ENCODE peak calls at places on chromosome 14, in four cellular contexts. E is GM12878, X is K562, A is HEK293T. S is an unnamed sample.

GRCh38 chr14:93430889-93431670 is at the start of gene UNC79:
- DNase-seq in E (no peak), X (peak; percentile 11), A (peak; percentile 42), S (no peak)

GRCh38 chr14:89660183-89660582 is 243.2 kb upstream of the FOXN3 start:
- DNase-seq in E (no peak), X (no peak), A (no peak), S (no peak)

GRCh38 chr14:102659797-102660196 is 67.3 kb downstream of the RCOR1 start:
- DNase-seq in E (no peak), X (no peak), A (no peak), S (no peak)

GRCh38 chr14:24237463-24237955 is 4.8 kb downstream of the GMPR2 start:
- DNase-seq in E (no peak), X (no peak), A (no peak), S (no peak)

GRCh38 chr14:50882932-50883826 is 11.3 kb downstream of the ABHD12B start:
- DNase-seq in E (no peak), X (no peak), A (no peak), S (no peak)

GRCh38 chr14:53002576-53002975 is 51.7 kb upstream of the FERMT2 start:
- DNase-seq in E (no peak), X (peak; percentile 44), A (no peak), S (peak; percentile 13)

GRCh38 chr14:25150934-25151790 is 101.2 kb upstream of the STXBP6 start:
- DNase-seq in E (peak; percentile 1), X (peak; percentile 18), A (peak; percentile 40), S (peak; percentile 72)

GRCh38 chr14:89370781-89371180 is 46.3 kb downstream of the FOXN3 start:
- DNase-seq in E (no peak), X (no peak), A (no peak), S (peak; percentile 30)

GRCh38 chr14:62694075-62694474 is 351.2 kb downstream of the KCNH5 start:
- DNase-seq in E (no peak), X (no peak), A (no peak), S (no peak)

GRCh38 chr14:95200404-95200803 is 43.1 kb upstream of the DICER1 start:
- DNase-seq in E (no peak), X (no peak), A (no peak), S (no peak)

GRCh38 chr14:68148276-68148675 is 328.7 kb downstream of the RAD51B start:
- DNase-seq in E (no peak), X (no peak), A (no peak), S (no peak)

GRCh38 chr14:29217813-29218450 is 451.3 kb downstream of the FOXG1 start:
- DNase-seq in E (no peak), X (no peak), A (no peak), S (peak; percentile 12)

GRCh38 chr14:70816525-70816924 is 7.2 kb upstream of the MAP3K9 start:
- DNase-seq in E (no peak), X (no peak), A (no peak), S (no peak)

GRCh38 chr14:68390731-68391130 is 402.1 kb downstream of the ZFP36L1 start:
- DNase-seq in E (no peak), X (no peak), A (no peak), S (no peak)

GRCh38 chr14:101823081-101823480 is 61.6 kb downstream of the PPP2R5C start:
- DNase-seq in E (no peak), X (no peak), A (no peak), S (no peak)

GRCh38 chr14:22871200-22871961 is at the start of gene LRP10:
- DNase-seq in E (peak; percentile 78), X (peak; percentile 94), A (peak; percentile 84), S (peak; percentile 95)
- TF ChIP-seq FOXK2 in E (peak; percentile 60), X (peak; percentile 22), A (no peak), S (peak; percentile 35)

GRCh38 chr14:59509101-59509500 is 24.8 kb downstream of the JKAMP start:
- DNase-seq in E (no peak), X (no peak), A (no peak), S (no peak)

GRCh38 chr14:59507752-59508103 is 23.4 kb downstream of the JKAMP start:
- DNase-seq in E (no peak), X (no peak), A (no peak), S (no peak)

GRCh38 chr14:59510001-59510400 is 25.7 kb downstream of the JKAMP start:
- DNase-seq in E (no peak), X (no peak), A (no peak), S (no peak)

GRCh38 chr14:59510957-59511356 is 26.6 kb downstream of the JKAMP start:
- DNase-seq in E (no peak), X (no peak), A (no peak), S (no peak)

GRCh38 chr14:59507063-59507751 is 22.9 kb downstream of the JKAMP start:
- DNase-seq in E (no peak), X (peak; percentile 61), A (peak; percentile 74), S (peak; percentile 62)
- TF ChIP-seq FOXK2 in E (no peak), X (no peak), A (no peak), S (no peak)

GRCh38 chr14:76765461-76765931 is 4.2 kb downstream of the VASH1 start:
- DNase-seq in E (no peak), X (no peak), A (no peak), S (no peak)

GRCh38 chr14:76761849-76762616 is 765 bp downstream of the VASH1 start:
- DNase-seq in E (no peak), X (no peak), A (no peak), S (no peak)

GRCh38 chr14:76762617-76763361 is 1.5 kb downstream of the VASH1 start:
- DNase-seq in E (no peak), X (no peak), A (no peak), S (no peak)

GRCh38 chr14:76761198-76761848 is at the start of gene VASH1:
- DNase-seq in E (no peak), X (peak; percentile 55), A (peak; percentile 85), S (no peak)

GRCh38 chr14:76763362-76764041 is 2.2 kb downstream of the VASH1 start:
- DNase-seq in E (no peak), X (no peak), A (no peak), S (no peak)
- TF ChIP-seq FOXK2 in E (no peak), X (no peak), A (no peak), S (no peak)

GRCh38 chr14:104393199-104393897 is 186.2 kb upstream of the C14orf180 start:
- DNase-seq in E (no peak), X (no peak), A (no peak), S (no peak)
- TF ChIP-seq FOXK2 in E (no peak), X (no peak), A (no peak), S (no peak)

DNA sequence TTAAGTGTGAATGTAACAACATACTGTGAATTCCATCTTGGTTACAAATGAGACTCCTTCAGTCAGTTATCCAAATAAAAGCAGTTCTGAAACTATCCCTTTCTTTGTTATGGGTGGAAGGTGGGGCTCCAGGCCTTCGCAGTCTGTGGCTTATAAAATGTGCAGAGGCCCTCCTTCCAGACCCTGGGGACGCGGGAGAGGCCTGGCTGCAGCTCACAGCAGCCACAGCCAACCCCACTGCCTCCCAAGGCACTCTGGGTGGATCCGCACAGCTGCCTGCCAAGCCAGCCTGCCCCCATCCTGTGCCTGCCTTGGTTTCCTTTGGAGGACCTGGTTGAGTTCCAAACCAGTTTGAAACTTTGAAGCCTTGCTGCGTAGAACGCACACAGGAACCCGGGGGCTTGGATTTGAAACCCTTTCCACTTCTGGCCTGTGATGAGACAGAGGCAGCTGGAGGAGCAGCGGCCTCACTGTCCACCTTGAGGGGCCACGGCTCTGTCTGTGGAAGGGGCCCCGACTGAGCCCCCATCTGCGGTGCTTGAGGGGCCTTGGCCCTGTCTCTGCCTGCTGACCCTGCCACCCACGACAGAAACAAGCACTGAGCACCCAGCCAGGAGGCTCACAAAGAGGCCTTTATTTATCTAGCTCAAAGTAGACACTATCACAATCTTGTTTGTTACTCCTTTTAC is 30.4 kb downstream of the CCNK start:
- DNase-seq in E (no peak), X (no peak), A (no peak), S (no peak)
- TF ChIP-seq FOXK2 in E (no peak), X (no peak), A (no peak), S (no peak)

GRCh38 chr14:38210587-38211257 is 3.0 kb downstream of the SSTR1 start:
- DNase-seq in E (no peak), X (no peak), A (no peak), S (no peak)
- TF ChIP-seq FOXK2 in E (no peak), X (no peak), A (no peak), S (no peak)

GRCh38 chr14:39857656-39858055 is 425.4 kb upstream of the FBXO33 start:
- DNase-seq in E (no peak), X (no peak), A (no peak), S (no peak)

GRCh38 chr14:39859314-39859713 is 427.1 kb upstream of the FBXO33 start:
- DNase-seq in E (no peak), X (no peak), A (no peak), S (no peak)

DNA sequence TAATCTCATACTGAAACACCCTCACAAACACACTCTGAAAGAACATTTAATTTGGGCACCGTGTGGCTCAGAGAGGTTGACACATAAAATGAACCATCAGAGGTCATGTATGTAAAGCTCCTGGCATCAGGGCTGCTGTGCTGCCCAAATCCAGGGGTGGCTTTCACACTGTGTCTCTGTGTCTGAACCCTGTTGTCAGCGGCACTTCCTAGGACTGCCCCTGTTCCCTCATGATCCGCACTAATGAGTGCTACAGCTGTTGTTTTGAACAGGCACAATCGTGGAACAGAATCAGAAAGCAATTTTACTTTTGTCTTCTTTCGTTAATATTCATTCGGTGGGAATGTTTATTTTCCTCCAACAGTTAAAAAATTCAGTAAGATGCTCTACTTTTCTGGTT is 428.6 kb upstream of the FBXO33 start:
- DNase-seq in E (no peak), X (no peak), A (no peak), S (no peak)
- TF ChIP-seq FOXK2 in E (no peak), X (no peak), A (no peak), S (no peak)

GRCh38 chr14:65320661-65321308 is 91.7 kb upstream of the FUT8 start:
- DNase-seq in E (no peak), X (no peak), A (no peak), S (no peak)

GRCh38 chr14:65318636-65319506 is 93.7 kb upstream of the FUT8 start:
- DNase-seq in E (peak; percentile 80), X (no peak), A (no peak), S (no peak)

GRCh38 chr14:65321370-65321875 is 91.1 kb upstream of the FUT8 start:
- DNase-seq in E (peak; percentile 82), X (no peak), A (no peak), S (no peak)
- TF ChIP-seq FOXK2 in E (no peak), X (no peak), A (no peak), S (no peak)

S was measured in HepG2.